ENCODE peak calls at places on chromosomes 12 and 14, in ten cellular contexts. H is breast epithelium; R is astrocyte; T is psoas muscle; W is heart right ventricle; Z is esophagus muscularis mucosa; X is ovary; U is CD4-positive, CD25-positive, alpha-beta regulatory T cell; F is AG04450; C is A549. P is an unnamed sample.

GRCh38 chr14:85093631-85094330 is 436.2 kb upstream of the FLRT2 start:
- DNase-seq in R (peak), H (no peak), X (no peak), U (no peak), T (no peak), Z (no peak), F (no peak), W (no peak), C (no peak), P (no peak)

GRCh38 chr14:24369463-24369862 is 1.5 kb downstream of the NFATC4 start:
- DNase-seq in C (no peak), X (peak), T (no peak), Z (no peak), U (no peak), W (no peak), F (no peak), H (no peak), R (no peak), P (peak)

GRCh38 chr12:132354982-132355680 is 25.7 kb upstream of the GALNT9 start:
- DNase-seq in X (no peak), R (no peak), H (no peak), F (no peak), C (no peak), U (no peak), W (no peak), T (no peak), Z (no peak), P (peak)

GRCh38 chr14:77183896-77184295 is 2.3 kb downstream of the TMEM63C start:
- DNase-seq in H (no peak), Z (no peak), T (no peak), X (no peak), U (no peak), F (no peak), C (no peak), R (no peak), W (no peak), P (no peak)

GRCh38 chr12:27488479-27488878 is 35.5 kb upstream of the PPFIBP1 start:
- DNase-seq in U (no peak), H (no peak), F (no peak), R (no peak), W (no peak), X (no peak), C (no peak), Z (no peak), T (no peak), P (no peak)

GRCh38 chr12:102833687-102834435 is 83.2 kb downstream of the PAH start:
- DNase-seq in H (no peak), W (no peak), T (no peak), F (no peak), U (no peak), X (no peak), R (no peak), Z (no peak), C (no peak), P (no peak)

GRCh38 chr12:50333441-50333840 is 50.1 kb upstream of the LIMA1 start:
- DNase-seq in R (peak), U (no peak), X (no peak), F (no peak), Z (no peak), H (no peak), T (no peak), W (no peak), C (no peak), P (no peak)

GRCh38 chr12:93061414-93062099 is 132.5 kb upstream of the EEA1 start:
- DNase-seq in U (no peak), W (peak), X (peak), C (no peak), T (peak), Z (peak), F (no peak), R (no peak), H (no peak), P (peak)

GRCh38 chr12:104315326-104316224 is 12.0 kb downstream of the EID3 start:
- DNase-seq in Z (no peak), R (no peak), C (no peak), T (no peak), U (no peak), W (no peak), H (no peak), F (no peak), X (no peak), P (no peak)

GRCh38 chr12:79674629-79675028 is 16.1 kb downstream of the PAWR start:
- DNase-seq in R (peak), W (no peak), F (no peak), U (no peak), X (no peak), Z (no peak), H (no peak), T (no peak), C (no peak), P (no peak)

GRCh38 chr14:26765768-26766550 is 168.1 kb upstream of the NOVA1 start:
- DNase-seq in U (no peak), T (peak), R (peak), F (no peak), H (no peak), C (no peak), Z (no peak), X (no peak), W (peak), P (peak)

GRCh38 chr12:104998423-104999346 is 12.6 kb downstream of the NOPCHAP1 start:
- DNase-seq in R (no peak), C (no peak), Z (no peak), H (no peak), W (no peak), U (no peak), X (no peak), T (no peak), F (no peak), P (peak)

GRCh38 chr14:35234007-35234406 is 58.2 kb upstream of the PSMA6 start:
- DNase-seq in Z (no peak), R (peak), T (no peak), U (no peak), H (no peak), W (no peak), X (no peak), C (no peak), F (no peak), P (no peak)

GRCh38 chr12:121009744-121010143 is 6.5 kb downstream of the C12orf43 start:
- DNase-seq in F (no peak), W (no peak), U (no peak), T (no peak), H (no peak), C (peak), Z (no peak), R (peak), X (no peak), P (no peak)

GRCh38 chr12:14408208-14408607 is 42.7 kb downstream of the ATF7IP start:
- DNase-seq in R (peak), Z (no peak), U (no peak), X (no peak), W (no peak), T (no peak), H (no peak), C (no peak), F (no peak), P (no peak)

GRCh38 chr14:105061428-105062047 is 3.7 kb downstream of the GPR132 start:
- DNase-seq in U (peak), F (no peak), R (no peak), W (peak), X (no peak), H (no peak), C (no peak), Z (no peak), T (peak), P (peak)

GRCh38 chr12:116818341-116818856 is 62.8 kb downstream of the HRK start:
- DNase-seq in R (peak), W (peak), T (no peak), F (no peak), Z (no peak), U (peak), X (peak), C (no peak), H (no peak), P (peak)

GRCh38 chr12:95802482-95803264 is 12.1 kb upstream of the NTN4 start:
- DNase-seq in Z (no peak), H (no peak), U (no peak), W (no peak), C (peak), R (peak), T (no peak), F (peak), X (no peak), P (no peak)

GRCh38 chr12:100986595-100987547 is 192.3 kb downstream of the ANO4 start:
- DNase-seq in F (peak), Z (no peak), T (no peak), C (no peak), R (peak), U (no peak), H (no peak), W (no peak), X (peak), P (no peak)

GRCh38 chr12:43942379-43942778 is 106.5 kb downstream of the TMEM117 start:
- DNase-seq in R (no peak), H (no peak), Z (no peak), F (no peak), W (no peak), C (no peak), X (no peak), T (no peak), U (no peak), P (no peak)

GRCh38 chr12:54991992-54992377 is 7.4 kb upstream of the TESPA1 start:
- DNase-seq in X (no peak), T (no peak), F (no peak), W (no peak), H (no peak), C (no peak), R (no peak), U (no peak), Z (peak), P (no peak)

GRCh38 chr14:55707365-55707804 is 127.4 kb downstream of the KTN1 start:
- DNase-seq in C (peak), Z (no peak), R (peak), U (peak), F (no peak), H (no peak), W (no peak), X (no peak), T (no peak), P (no peak)

GRCh38 chr12:57476162-57476992 is 3.3 kb downstream of the ARHGAP9 start:
- DNase-seq in Z (no peak), U (peak), X (no peak), C (no peak), F (no peak), H (no peak), T (no peak), R (no peak), W (no peak), P (no peak)

GRCh38 chr14:104576607-104577332 is 2.8 kb upstream of the C14orf180 start:
- DNase-seq in H (no peak), X (no peak), F (no peak), R (no peak), C (no peak), T (no peak), W (no peak), U (no peak), Z (no peak), P (no peak)

GRCh38 chr14:55131782-55132181 is 2.7 kb downstream of the LGALS3 start:
- DNase-seq in H (no peak), C (no peak), U (peak), F (no peak), X (no peak), T (no peak), W (no peak), R (no peak), Z (no peak), P (no peak)

GRCh38 chr12:127191124-127191523 is 1075.8 kb upstream of the TMEM132C start:
- DNase-seq in C (no peak), R (peak), T (no peak), X (no peak), U (no peak), W (no peak), F (peak), H (no peak), Z (no peak), P (no peak)

GRCh38 chr14:59186316-59186715 is 2.2 kb upstream of the DAAM1 start:
- DNase-seq in C (no peak), R (no peak), U (no peak), T (no peak), F (no peak), H (no peak), W (no peak), Z (no peak), X (no peak), P (no peak)

GRCh38 chr14:60812987-60813386 is 78.4 kb downstream of the MNAT1 start:
- DNase-seq in C (no peak), U (no peak), Z (no peak), X (no peak), R (no peak), H (no peak), T (no peak), W (no peak), F (no peak), P (no peak)

GRCh38 chr14:71533396-71533795 is 398.8 kb upstream of the RGS6 start:
- DNase-seq in H (no peak), C (no peak), X (no peak), T (no peak), W (no peak), U (no peak), F (no peak), R (peak), Z (no peak), P (no peak)

GRCh38 chr12:107454431-107454830 is 231.2 kb upstream of the PWP1 start:
- DNase-seq in R (no peak), X (no peak), T (no peak), C (no peak), Z (no peak), F (no peak), W (no peak), U (no peak), H (no peak), P (no peak)

GRCh38 chr12:94099191-94099983 is 49.0 kb upstream of the PLXNC1 start:
- DNase-seq in X (no peak), U (no peak), F (peak), T (peak), C (no peak), W (no peak), R (peak), H (no peak), Z (no peak), P (no peak)

GRCh38 chr14:24296341-24297157 is 3.0 kb downstream of the DHRS1 start:
- DNase-seq in H (no peak), T (peak), F (peak), X (peak), R (peak), U (peak), C (peak), W (peak), Z (no peak), P (peak)

GRCh38 chr12:2335517-2335916 is 282.7 kb downstream of the CACNA1C start:
- DNase-seq in U (no peak), C (no peak), R (no peak), Z (no peak), W (no peak), T (no peak), H (no peak), F (no peak), X (no peak), P (no peak)

DNA sequence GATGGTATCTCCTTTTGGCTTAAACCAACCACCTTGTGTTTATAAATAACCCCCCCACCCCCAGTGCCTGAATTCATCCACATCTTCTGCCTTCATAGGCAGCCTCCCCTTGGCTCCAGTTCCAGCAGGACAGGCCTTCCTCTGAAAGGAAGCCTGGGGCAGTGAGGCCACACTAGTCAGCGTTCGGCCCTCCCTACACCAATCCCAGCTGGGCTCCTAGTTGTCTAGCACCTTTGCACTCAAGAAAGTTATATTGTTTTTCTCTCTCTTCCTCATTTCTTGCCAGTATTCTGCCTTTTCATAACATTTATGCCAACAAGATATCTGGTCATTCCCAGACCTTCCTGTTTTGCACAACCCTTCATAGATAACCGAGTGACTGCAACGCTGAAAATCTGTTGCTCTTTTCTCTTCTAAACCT is 73.1 kb upstream of the ACTN1 start:
- DNase-seq in H (no peak), F (no peak), X (no peak), W (no peak), U (no peak), R (no peak), Z (no peak), T (no peak), C (no peak), P (peak)
- H3K27ac ChIP-seq in H (peak), F (no peak), X (no peak), W (peak), U (no peak), R (no peak), Z (peak), T (peak), C (no peak), P (peak)

DNA sequence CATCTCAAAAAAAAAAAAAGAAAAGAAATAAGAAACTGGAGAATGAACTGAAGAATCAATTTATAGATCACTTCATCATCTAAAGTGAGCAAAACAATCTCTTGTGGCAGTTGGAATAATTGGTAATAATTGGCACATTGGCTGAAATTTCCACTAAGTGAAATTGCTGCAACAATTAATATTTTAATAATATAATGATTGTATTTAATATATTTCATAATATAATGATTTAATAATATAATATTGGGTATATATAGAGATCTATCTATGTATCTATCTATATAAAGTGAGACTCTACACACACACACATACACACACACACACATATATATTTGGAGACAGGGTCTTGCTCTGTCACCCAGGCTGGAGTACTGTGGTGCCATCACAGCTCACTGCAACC is 81.2 kb upstream of the PRICKLE1 start:
- DNase-seq in R (no peak), Z (no peak), W (no peak), T (no peak), F (no peak), U (no peak), X (no peak), C (no peak), H (no peak), P (no peak)
- H3K27ac ChIP-seq in R (no peak), Z (no peak), W (no peak), T (no peak), F (no peak), U (no peak), X (no peak), C (no peak), H (no peak), P (no peak)

GRCh38 chr12:123114305-123115083 is 36.4 kb downstream of the PITPNM2 start:
- DNase-seq in F (no peak), R (no peak), X (no peak), T (no peak), W (no peak), U (no peak), C (no peak), Z (no peak), H (no peak), P (no peak)
- H3K27ac ChIP-seq in F (peak), R (no peak), X (peak), T (no peak), W (peak), U (peak), C (no peak), Z (peak), H (peak), P (peak)

DNA sequence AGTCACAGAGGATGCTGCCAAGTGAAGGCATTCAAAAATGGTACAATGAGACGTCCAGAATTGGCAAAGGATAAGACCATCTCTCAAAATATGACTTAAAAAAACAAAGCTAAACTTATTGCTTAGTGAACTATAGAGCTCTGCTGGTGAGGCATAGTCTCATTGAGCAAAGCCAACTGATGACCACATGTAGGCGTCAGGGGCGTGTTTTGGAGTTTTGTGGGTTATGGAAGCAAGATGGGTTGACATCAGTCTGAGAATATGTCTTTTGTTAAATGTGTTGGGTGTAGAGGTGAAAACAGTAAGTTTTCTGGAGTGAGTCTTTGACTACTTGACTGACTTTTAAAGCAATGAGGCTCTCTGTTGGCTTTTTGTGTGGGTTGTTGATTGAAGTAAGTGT is 47.2 kb downstream of the ATL1 start:
- DNase-seq in T (no peak), C (no peak), Z (no peak), H (no peak), X (no peak), U (no peak), F (no peak), W (no peak), R (peak), P (no peak)
- H3K27ac ChIP-seq in T (no peak), C (no peak), Z (no peak), H (no peak), X (no peak), U (no peak), F (no peak), W (no peak), R (peak), P (no peak)

GRCh38 chr12:109758406-109759075 is 44.9 kb downstream of the FAM222A start:
- DNase-seq in Z (no peak), C (no peak), F (no peak), U (no peak), H (peak), W (no peak), T (no peak), X (peak), R (no peak), P (peak)
- H3K27ac ChIP-seq in Z (no peak), C (no peak), F (no peak), U (no peak), H (no peak), W (no peak), T (no peak), X (no peak), R (no peak), P (no peak)

GRCh38 chr12:115492553-115492952 is 784.9 kb downstream of the MED13L start:
- DNase-seq in H (no peak), T (no peak), W (no peak), X (no peak), Z (no peak), C (no peak), R (no peak), F (no peak), U (no peak), P (no peak)
- H3K27ac ChIP-seq in H (no peak), T (no peak), W (no peak), X (no peak), Z (no peak), C (no peak), R (no peak), F (no peak), U (no peak), P (no peak)

GRCh38 chr14:65208548-65208947 is 106.2 kb upstream of the MAX start:
- DNase-seq in Z (no peak), F (no peak), H (no peak), U (no peak), T (no peak), X (no peak), C (no peak), W (no peak), R (no peak), P (no peak)
- H3K27ac ChIP-seq in Z (no peak), F (no peak), H (no peak), U (no peak), T (no peak), X (no peak), C (no peak), W (no peak), R (no peak), P (no peak)

GRCh38 chr12:53805067-53805466 is 53.3 kb upstream of the CISTR start:
- DNase-seq in R (no peak), U (no peak), F (peak), C (no peak), X (no peak), Z (no peak), W (no peak), T (no peak), H (no peak), P (no peak)
- H3K27ac ChIP-seq in R (no peak), U (no peak), F (no peak), C (peak), X (no peak), Z (no peak), W (no peak), T (no peak), H (peak), P (no peak)

P was measured in right cardiac atrium.